ENCODE peak calls at places on chromosomes 16 and 17, in seven cellular contexts. I is heart right ventricle; F is thoracic aorta; C is CD8-positive, alpha-beta T cell; V is sigmoid colon; P is prostate gland; U is right cardiac atrium. W is an unnamed sample. For H3K4me1, the result is how much of the 10 kb centered on the place peaks cover.

GRCh38 chr17:81665205-81666091 is 957 bp downstream of the OXLD1 start:
- DNase-seq in I (no peak), F (no peak), C (peak), V (peak), P (no peak), U (peak), W (peak)

GRCh38 chr17:81578038-81578441 is 25.9 kb upstream of the FAAP100 start:
- DNase-seq in I (no peak), F (no peak), C (no peak), V (no peak), P (no peak), U (peak), W (peak)

GRCh38 chr17:63702223-63702577 is 2.3 kb upstream of the LIMD2 start:
- DNase-seq in I (no peak), F (no peak), C (peak), V (no peak), P (no peak), U (peak), W (no peak)

GRCh38 chr17:70374496-70374895 is 205.2 kb downstream of the KCNJ2 start:
- DNase-seq in I (no peak), F (no peak), C (no peak), V (no peak), P (no peak), U (no peak), W (no peak)

GRCh38 chr16:19291459-19291858 is 5.9 kb downstream of the CLEC19A start:
- DNase-seq in I (no peak), F (no peak), C (no peak), V (no peak), P (no peak), U (no peak), W (no peak)

GRCh38 chr17:1629647-1630310 is 1.1 kb upstream of the SLC43A2 start:
- DNase-seq in I (peak), F (no peak), C (peak), V (peak), P (peak), U (peak), W (peak)

GRCh38 chr17:82202981-82203380 is 9.7 kb downstream of the CCDC57 start:
- DNase-seq in I (no peak), F (no peak), C (no peak), V (no peak), P (no peak), U (peak), W (no peak)

GRCh38 chr17:80524150-80524712 is 20.4 kb upstream of the RPTOR start:
- DNase-seq in I (no peak), F (no peak), C (no peak), V (no peak), P (no peak), U (no peak), W (no peak)

GRCh38 chr17:38925263-38925995 is at the start of gene LASP1NB:
- DNase-seq in I (peak), F (no peak), C (peak), V (no peak), P (no peak), U (peak), W (peak)

GRCh38 chr17:37111329-37111728 is 162.6 kb downstream of the AATF start:
- DNase-seq in I (no peak), F (no peak), C (no peak), V (no peak), P (no peak), U (no peak), W (no peak)

GRCh38 chr16:64311241-64311640 is 810.6 kb downstream of the CDH11 start:
- DNase-seq in I (no peak), F (no peak), C (no peak), V (no peak), P (no peak), U (no peak), W (no peak)

GRCh38 chr17:36705651-36706436 is 104.5 kb downstream of the MRM1 start:
- DNase-seq in I (no peak), F (no peak), C (peak), V (no peak), P (no peak), U (no peak), W (peak)

DNA sequence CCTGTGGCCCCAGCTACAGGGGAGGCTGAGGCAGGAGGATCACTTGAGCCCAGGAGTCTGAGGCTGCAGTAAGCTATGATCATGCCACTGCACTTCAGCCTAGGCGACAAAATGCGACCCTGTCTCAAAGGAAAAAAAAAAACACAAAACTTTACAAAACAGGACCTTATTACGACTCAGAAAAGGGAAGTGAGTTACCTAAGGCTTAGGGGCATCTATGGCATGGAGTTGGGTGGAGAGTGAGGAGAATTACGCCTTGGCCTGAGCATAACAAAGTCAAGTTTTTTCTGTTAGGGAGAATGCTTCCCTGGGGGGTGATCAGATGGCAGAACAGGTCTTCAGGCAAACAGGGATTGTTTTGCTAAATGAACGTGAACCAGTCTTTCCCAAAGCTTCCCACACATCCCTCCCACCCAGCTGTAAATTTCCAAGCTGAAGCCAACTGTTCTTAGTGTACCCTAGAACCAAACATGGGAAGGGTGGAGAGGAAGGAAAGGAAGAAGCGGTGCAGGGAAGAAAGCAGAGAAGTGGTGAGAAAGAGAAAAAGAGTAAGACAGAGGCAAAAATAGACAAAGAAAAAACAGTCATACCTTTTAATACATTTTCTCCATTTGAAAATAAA is 24.6 kb upstream of the TNRC6C start:
- DNase-seq in I (no peak), F (no peak), C (no peak), V (peak), P (no peak), U (no peak), W (no peak)
- H3K4me1 ChIP-seq in I (under half), F (under half), C (under half), V (under half), P (under half), U (under half), W (under half)

DNA sequence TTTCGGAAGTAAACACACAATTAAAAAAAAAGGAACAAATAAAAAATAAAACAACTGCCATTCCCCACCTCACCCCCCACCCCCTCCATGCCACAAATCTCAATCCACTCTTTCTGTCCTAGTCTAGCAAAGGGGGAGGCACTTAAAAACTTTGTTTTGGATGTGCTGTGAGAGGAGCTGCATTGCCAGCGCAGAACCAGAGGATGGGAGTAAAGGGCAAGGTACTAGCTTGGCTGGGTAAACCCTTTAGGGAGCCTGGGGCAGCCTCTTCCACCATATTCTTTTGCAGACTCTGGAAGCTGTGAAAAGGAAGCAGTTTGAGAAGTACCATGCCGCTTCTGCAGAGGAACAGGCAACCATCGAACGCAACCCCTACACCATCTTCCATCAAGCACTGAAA is 1.4 kb downstream of the MRPS7 start:
- DNase-seq in I (no peak), F (no peak), C (no peak), V (no peak), P (no peak), U (no peak), W (no peak)
- H3K4me1 ChIP-seq in I (under half), F (under half), C (under half), V (under half), P (under half), U (under half), W (under half)

GRCh38 chr17:7236808-7237207 is 2.4 kb downstream of the PHF23 start:
- DNase-seq in I (no peak), F (no peak), C (no peak), V (peak), P (no peak), U (no peak), W (no peak)
- H3K4me1 ChIP-seq in I (under half), F (under half), C (half or more), V (under half), P (under half), U (under half), W (under half)

GRCh38 chr17:28196637-28197036 is 122.4 kb upstream of the TMEM97 start:
- DNase-seq in I (no peak), F (no peak), C (no peak), V (no peak), P (no peak), U (no peak), W (no peak)

GRCh38 chr17:28204244-28204643 is 114.8 kb upstream of the TMEM97 start:
- DNase-seq in I (no peak), F (no peak), C (no peak), V (no peak), P (no peak), U (no peak), W (no peak)

GRCh38 chr17:28201315-28201714 is 117.7 kb upstream of the TMEM97 start:
- DNase-seq in I (no peak), F (no peak), C (no peak), V (no peak), P (no peak), U (no peak), W (no peak)

GRCh38 chr17:28199115-28199514 is 119.9 kb upstream of the TMEM97 start:
- DNase-seq in I (no peak), F (no peak), C (no peak), V (no peak), P (no peak), U (no peak), W (no peak)

GRCh38 chr17:28199728-28200127 is 119.3 kb upstream of the TMEM97 start:
- DNase-seq in I (no peak), F (no peak), C (no peak), V (no peak), P (no peak), U (no peak), W (no peak)
- H3K4me1 ChIP-seq in I (under half), F (under half), C (under half), V (under half), P (under half), U (under half), W (under half)

GRCh38 chr17:9200197-9200662 is 178.9 kb downstream of the NTN1 start:
- DNase-seq in I (no peak), F (no peak), C (no peak), V (no peak), P (no peak), U (no peak), W (no peak)
- H3K4me1 ChIP-seq in I (under half), F (under half), C (under half), V (under half), P (under half), U (under half), W (under half)

DNA sequence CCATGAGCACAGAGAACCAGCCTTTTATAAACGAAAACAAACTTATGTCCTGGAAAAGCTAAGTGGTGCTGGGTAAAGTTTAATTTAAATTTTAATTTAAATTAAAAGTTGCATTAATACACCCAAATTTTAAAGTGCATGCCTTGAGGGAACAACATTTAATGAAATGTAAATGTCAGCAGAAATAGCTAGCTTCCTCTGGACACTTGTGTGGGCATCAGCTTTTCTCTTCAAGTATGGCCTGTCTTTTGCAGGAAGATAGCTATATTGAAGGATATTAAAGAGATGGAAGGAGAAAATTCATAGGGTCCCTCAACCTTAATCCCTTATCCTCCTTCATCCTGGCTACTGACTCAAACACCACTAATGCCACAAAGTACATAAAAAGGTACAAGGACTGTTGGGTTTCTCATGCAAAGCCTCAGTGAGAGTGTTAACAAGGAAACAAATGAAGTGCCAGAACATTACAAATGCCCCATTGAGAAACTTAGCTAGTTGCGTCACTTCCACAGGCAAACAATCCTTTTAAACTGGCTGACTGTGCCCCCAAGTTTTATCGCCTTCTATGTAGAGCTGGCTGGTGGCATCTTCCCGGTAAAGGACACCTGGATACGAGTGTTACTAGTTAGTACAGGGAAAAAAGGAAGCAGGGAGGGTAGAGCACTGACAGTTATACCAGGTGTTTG is 14.1 kb downstream of the PHF12 start:
- DNase-seq in I (no peak), F (no peak), C (no peak), V (no peak), P (peak), U (no peak), W (peak)
- H3K4me1 ChIP-seq in I (half or more), F (half or more), C (under half), V (under half), P (under half), U (under half), W (under half)

DNA sequence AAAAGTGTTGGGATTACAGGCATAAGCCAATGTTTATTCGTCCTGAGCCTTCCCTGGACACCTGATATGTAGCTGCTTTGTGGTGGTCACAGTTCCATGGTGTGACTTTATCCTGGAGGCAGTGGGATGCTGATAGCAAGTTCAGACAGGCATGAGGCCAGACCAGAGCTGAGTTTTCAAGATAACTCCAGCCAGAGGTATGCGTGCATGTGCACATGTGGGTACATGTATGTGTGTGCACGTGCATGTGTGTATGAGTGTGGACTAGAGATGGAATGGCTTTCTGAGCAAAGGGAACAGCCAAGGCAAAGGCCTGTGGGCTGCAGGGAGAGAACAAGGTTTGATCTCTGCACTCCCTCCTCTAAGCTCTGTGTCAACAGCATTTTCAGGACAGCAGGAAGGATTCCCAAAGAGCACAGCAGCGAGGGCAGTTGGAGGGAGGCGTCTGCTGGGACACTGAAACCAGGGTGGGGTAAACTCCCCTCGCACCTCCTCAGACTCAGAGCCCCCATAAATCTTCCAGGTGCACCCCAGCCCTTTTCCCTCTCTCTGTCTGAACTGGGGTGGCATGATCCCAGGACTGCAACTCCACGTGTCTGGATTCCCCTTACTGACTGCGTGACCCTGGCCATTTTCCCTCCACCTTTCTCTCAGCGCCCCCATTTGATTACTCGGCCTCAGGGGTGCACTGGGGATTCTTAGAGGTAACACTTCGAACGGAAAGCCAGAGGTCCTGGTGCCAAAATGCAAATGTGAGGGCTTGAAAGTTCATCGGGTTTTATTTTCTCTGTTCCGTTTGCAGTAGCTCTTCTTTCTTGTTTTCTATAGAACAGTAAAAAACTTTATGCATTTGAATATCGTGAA is 15.3 kb downstream of the NLRC5 start:
- DNase-seq in I (no peak), F (no peak), C (no peak), V (peak), P (no peak), U (no peak), W (no peak)
- H3K4me1 ChIP-seq in I (under half), F (under half), C (half or more), V (under half), P (under half), U (under half), W (under half)

DNA sequence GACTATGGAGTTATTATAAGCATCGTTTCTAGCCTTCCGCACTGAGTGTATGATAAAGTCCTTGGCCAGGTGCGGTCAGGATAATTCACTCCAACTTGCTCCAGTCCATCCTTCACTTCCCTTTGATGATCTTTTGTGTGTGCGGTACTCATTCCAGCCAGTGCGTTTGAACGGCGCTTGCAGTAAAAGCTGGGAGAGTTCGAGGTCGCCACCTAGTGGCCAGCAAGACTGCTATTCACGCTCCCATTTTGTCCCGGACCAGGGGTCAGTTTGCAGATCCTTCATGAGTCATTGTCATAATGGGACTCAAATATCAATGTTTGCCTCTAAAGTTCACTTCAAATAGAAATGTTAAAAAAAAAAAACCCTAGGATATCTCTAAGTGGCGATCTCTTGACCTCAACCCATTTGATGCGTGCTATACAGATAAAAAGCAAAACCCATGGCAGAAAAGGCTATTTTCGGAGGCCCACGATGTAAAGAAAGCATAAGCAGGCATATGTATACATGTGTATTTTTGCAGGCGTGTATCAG is 417.1 kb downstream of the TMEM114 start:
- DNase-seq in I (peak), F (no peak), C (no peak), V (no peak), P (peak), U (peak), W (peak)
- H3K4me1 ChIP-seq in I (under half), F (under half), C (under half), V (under half), P (under half), U (under half), W (under half)

GRCh38 chr16:50284131-50284911 is 18.0 kb downstream of the ADCY7 start:
- DNase-seq in I (no peak), F (no peak), C (peak), V (no peak), P (no peak), U (peak), W (peak)
- H3K4me1 ChIP-seq in I (under half), F (under half), C (half or more), V (under half), P (under half), U (under half), W (under half)

DNA sequence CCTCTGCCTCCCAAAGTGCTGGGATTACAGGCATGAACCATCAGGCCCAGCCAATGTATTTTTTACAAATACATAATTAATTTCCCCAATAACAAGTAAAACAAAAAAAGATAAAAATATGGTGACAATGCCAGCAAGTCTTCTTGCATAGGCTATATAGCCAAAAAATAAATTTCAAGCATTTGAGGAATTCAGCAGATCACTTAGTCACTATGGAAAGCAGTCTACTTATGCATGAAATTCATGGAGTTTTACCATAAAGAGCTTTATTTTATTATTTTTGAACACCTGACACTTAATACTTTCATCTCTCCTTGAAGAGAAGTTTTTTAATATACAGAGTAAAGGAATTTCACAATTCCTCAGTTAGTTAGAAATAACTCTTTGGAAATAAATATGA is 56.4 kb downstream of the BRIP1 start:
- DNase-seq in I (no peak), F (no peak), C (no peak), V (no peak), P (no peak), U (no peak), W (no peak)
- H3K4me1 ChIP-seq in I (under half), F (under half), C (under half), V (under half), P (under half), U (under half), W (under half)

W was measured in cardiac muscle cell.